ENCODE peak calls at places on chromosomes 7 and 10, in nine cellular contexts. D, A, Y, E, T, O, S, R and C are unnamed samples.

GRCh38 chr10:132149917-132150316 is 36.8 kb upstream of the DPYSL4 start:
- DNase-seq in D (no peak), A (no peak), Y (peak), E (peak), T (no peak), O (no peak), S (peak), R (no peak), C (peak)

GRCh38 chr7:135189221-135189662 is 18.7 kb upstream of the CYREN start:
- DNase-seq in D (no peak), A (no peak), Y (no peak), E (no peak), T (no peak), O (no peak), S (peak), R (no peak), C (no peak)

GRCh38 chr10:43214071-43214955 is 52.6 kb downstream of the RASGEF1A start:
- DNase-seq in D (no peak), A (no peak), Y (no peak), E (peak), T (no peak), O (no peak), S (peak), R (no peak), C (peak)

GRCh38 chr10:110008518-110009339 is 945 bp downstream of the ADD3 start:
- DNase-seq in D (peak), A (peak), Y (peak), E (peak), T (peak), O (peak), S (peak), R (peak), C (no peak)

GRCh38 chr10:92627845-92628480 is 35.0 kb downstream of the KIF11 start:
- DNase-seq in D (no peak), A (no peak), Y (no peak), E (no peak), T (no peak), O (no peak), S (no peak), R (no peak), C (no peak)

GRCh38 chr10:61669849-61670248 is 7.1 kb downstream of the CABCOCO1 start:
- DNase-seq in D (no peak), A (no peak), Y (no peak), E (no peak), T (no peak), O (no peak), S (no peak), R (no peak), C (no peak)

GRCh38 chr7:77391230-77391629 is 24.9 kb downstream of the GSAP start:
- DNase-seq in D (no peak), A (no peak), Y (no peak), E (no peak), T (no peak), O (no peak), S (no peak), R (no peak), C (no peak)

GRCh38 chr7:151071032-151071866 is 9.4 kb downstream of the FASTK start:
- DNase-seq in D (no peak), A (no peak), Y (no peak), E (no peak), T (no peak), O (no peak), S (no peak), R (no peak), C (no peak)

GRCh38 chr10:90398551-90398950 is 459.3 kb downstream of the HTR7 start:
- DNase-seq in D (no peak), A (no peak), Y (no peak), E (no peak), T (no peak), O (no peak), S (no peak), R (no peak), C (no peak)

GRCh38 chr7:135755351-135755753 is 6.7 kb upstream of the FAM180A start:
- DNase-seq in D (no peak), A (peak), Y (no peak), E (peak), T (no peak), O (no peak), S (peak), R (no peak), C (no peak)

GRCh38 chr7:80643336-80643925 is 5.0 kb downstream of the CD36 start:
- DNase-seq in D (no peak), A (no peak), Y (no peak), E (no peak), T (no peak), O (no peak), S (no peak), R (no peak), C (no peak)